ENCODE peak calls at places on chromosome 12, in ten cellular contexts. Z is H1, P is suprapubic skin, B is foreskin fibroblast, L is testis, A is AG09319, Y is psoas muscle, K is astrocyte of the spinal cord, I is neural crest cell, X is gastrocnemius medialis. G is an unnamed sample.

GRCh38 chr12:96445743-96446655 is 43.4 kb upstream of the CFAP54 start:
- DNase-seq in Z (no peak), P (no peak), B (peak), L (no peak), A (no peak), Y (no peak), K (peak), I (no peak), X (no peak), G (peak)

GRCh38 chr12:43835656-43836454 is at the start of gene TMEM117:
- DNase-seq in Z (peak), P (peak), B (peak), L (peak), A (no peak), Y (peak), K (peak), I (peak), X (peak), G (peak)

GRCh38 chr12:106978035-106978800 is 8.7 kb downstream of the MTERF2 start:
- DNase-seq in Z (no peak), P (no peak), B (no peak), L (peak), A (no peak), Y (peak), K (peak), I (no peak), X (no peak), G (peak)

GRCh38 chr12:121719926-121720414 is 7.4 kb downstream of the TMEM120B start:
- DNase-seq in Z (no peak), P (no peak), B (peak), L (no peak), A (peak), Y (no peak), K (peak), I (no peak), X (no peak), G (peak)

GRCh38 chr12:67651380-67651695 is 2.8 kb downstream of the DYRK2 start:
- DNase-seq in Z (no peak), P (no peak), B (peak), L (no peak), A (no peak), Y (no peak), K (peak), I (no peak), X (no peak), G (no peak)

GRCh38 chr12:58915634-58916033 is 4.7 kb downstream of the LRIG3 start:
- DNase-seq in Z (no peak), P (peak), B (peak), L (peak), A (no peak), Y (no peak), K (peak), I (no peak), X (peak), G (peak)

GRCh38 chr12:58678753-58679152 is 241.6 kb downstream of the LRIG3 start:
- DNase-seq in Z (no peak), P (no peak), B (no peak), L (no peak), A (no peak), Y (no peak), K (no peak), I (no peak), X (no peak), G (no peak)

GRCh38 chr12:132189378-132190011 is 45.2 kb downstream of the NOC4L start:
- DNase-seq in Z (peak), P (peak), B (peak), L (peak), A (peak), Y (peak), K (peak), I (peak), X (peak), G (peak)

GRCh38 chr12:77571127-77571526 is 259.6 kb upstream of the NAV3 start:
- DNase-seq in Z (no peak), P (no peak), B (no peak), L (no peak), A (no peak), Y (no peak), K (no peak), I (no peak), X (no peak), G (no peak)

GRCh38 chr12:95224202-95225170 is 6.9 kb downstream of the VEZT start:
- DNase-seq in Z (no peak), P (no peak), B (peak), L (no peak), A (no peak), Y (no peak), K (peak), I (no peak), X (no peak), G (no peak)

GRCh38 chr12:1829306-1829900 is 9.0 kb downstream of the LRTM2 start:
- DNase-seq in Z (no peak), P (no peak), B (no peak), L (no peak), A (no peak), Y (no peak), K (no peak), I (no peak), X (no peak), G (no peak)

GRCh38 chr12:10968765-10969456 is 17.8 kb downstream of the TAS2R50 start:
- DNase-seq in Z (no peak), P (peak), B (peak), L (peak), A (peak), Y (no peak), K (peak), I (no peak), X (no peak), G (peak)

GRCh38 chr12:42143401-42144173 is 1.1 kb downstream of the GXYLT1 start:
- DNase-seq in Z (no peak), P (no peak), B (no peak), L (no peak), A (no peak), Y (no peak), K (peak), I (no peak), X (no peak), G (no peak)

GRCh38 chr12:124993568-124994434 is at the start of gene BRI3BP:
- DNase-seq in Z (peak), P (no peak), B (peak), L (peak), A (no peak), Y (peak), K (peak), I (peak), X (no peak), G (no peak)

GRCh38 chr12:120488057-120488660 is 7.8 kb upstream of the DYNLL1 start:
- DNase-seq in Z (no peak), P (no peak), B (no peak), L (peak), A (no peak), Y (no peak), K (no peak), I (no peak), X (no peak), G (peak)

GRCh38 chr12:77120695-77121094 is 55.3 kb upstream of the E2F7 start:
- DNase-seq in Z (no peak), P (no peak), B (peak), L (no peak), A (no peak), Y (no peak), K (peak), I (no peak), X (no peak), G (no peak)

GRCh38 chr12:95997911-95998510 is 1.9 kb upstream of the HAL start:
- DNase-seq in Z (no peak), P (no peak), B (no peak), L (no peak), A (no peak), Y (no peak), K (no peak), I (no peak), X (no peak), G (no peak)

GRCh38 chr12:123223241-123223668 is 9.7 kb downstream of the MPHOSPH9 start:
- DNase-seq in Z (no peak), P (no peak), B (no peak), L (peak), A (no peak), Y (no peak), K (no peak), I (no peak), X (no peak), G (no peak)

GRCh38 chr12:11836282-11836963 is 186.9 kb downstream of the ETV6 start:
- DNase-seq in Z (no peak), P (no peak), B (no peak), L (peak), A (no peak), Y (no peak), K (no peak), I (no peak), X (no peak), G (no peak)

GRCh38 chr12:89731614-89732013 is 23.0 kb upstream of the ATP2B1 start:
- DNase-seq in Z (no peak), P (no peak), B (peak), L (no peak), A (peak), Y (no peak), K (no peak), I (no peak), X (no peak), G (no peak)

GRCh38 chr12:124555168-124555928 is 12.1 kb downstream of the NCOR2 start:
- DNase-seq in Z (no peak), P (no peak), B (no peak), L (no peak), A (no peak), Y (no peak), K (no peak), I (no peak), X (no peak), G (no peak)

GRCh38 chr12:53056296-53056695 is 6.4 kb downstream of the TNS2 start:
- DNase-seq in Z (no peak), P (no peak), B (no peak), L (no peak), A (no peak), Y (no peak), K (no peak), I (no peak), X (no peak), G (no peak)

GRCh38 chr12:67482751-67483661 is 165.5 kb upstream of the DYRK2 start:
- DNase-seq in Z (no peak), P (no peak), B (peak), L (peak), A (no peak), Y (peak), K (peak), I (no peak), X (peak), G (peak)

GRCh38 chr12:553216-554000 is 93.7 kb downstream of the B4GALNT3 start:
- DNase-seq in Z (no peak), P (no peak), B (peak), L (no peak), A (no peak), Y (no peak), K (no peak), I (no peak), X (no peak), G (no peak)

GRCh38 chr12:32134144-32134888 is 27.7 kb downstream of the BICD1 start:
- DNase-seq in Z (no peak), P (no peak), B (peak), L (no peak), A (no peak), Y (no peak), K (peak), I (no peak), X (no peak), G (no peak)

GRCh38 chr12:108728820-108729611 is 2.3 kb downstream of the CORO1C start:
- DNase-seq in Z (no peak), P (no peak), B (peak), L (no peak), A (no peak), Y (no peak), K (peak), I (no peak), X (no peak), G (no peak)

GRCh38 chr12:72271741-72272661 is at the start of gene TRHDE:
- DNase-seq in Z (peak), P (peak), B (peak), L (peak), A (no peak), Y (no peak), K (peak), I (peak), X (no peak), G (peak)

GRCh38 chr12:93090768-93091172 is 161.7 kb upstream of the EEA1 start:
- DNase-seq in Z (no peak), P (no peak), B (peak), L (no peak), A (no peak), Y (no peak), K (peak), I (no peak), X (no peak), G (no peak)

GRCh38 chr12:123035841-123036240 is 55.4 kb downstream of the ARL6IP4 start:
- DNase-seq in Z (no peak), P (no peak), B (no peak), L (no peak), A (no peak), Y (no peak), K (no peak), I (no peak), X (no peak), G (no peak)

GRCh38 chr12:39723831-39724230 is 104.2 kb upstream of the ABCD2 start:
- DNase-seq in Z (no peak), P (no peak), B (peak), L (no peak), A (no peak), Y (no peak), K (peak), I (no peak), X (no peak), G (no peak)

DNA sequence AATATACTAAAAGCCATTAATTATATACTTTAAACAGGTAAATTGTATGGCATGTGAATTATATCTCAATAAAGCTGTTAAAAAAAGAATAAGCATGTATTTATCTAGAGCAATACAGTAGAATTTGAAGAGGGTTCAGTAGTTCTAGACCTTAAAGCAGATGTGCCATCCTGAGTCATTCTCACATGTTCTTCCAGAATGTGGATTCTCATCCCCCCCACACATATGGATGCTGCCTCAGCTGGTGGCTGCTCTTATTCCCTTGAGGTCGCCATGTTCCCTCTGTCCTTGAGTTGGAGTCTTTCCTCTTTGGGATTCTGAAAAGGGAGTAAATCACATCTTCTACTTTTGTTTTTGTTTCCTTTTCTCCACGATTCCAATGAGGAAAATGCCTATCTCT is 321.3 kb downstream of the AEBP2 start:
- DNase-seq in Z (no peak), P (no peak), B (no peak), L (no peak), A (no peak), Y (no peak), K (no peak), I (no peak), X (no peak), G (no peak)
- TF ChIP-seq CTCF in Z (no peak), P (no peak), B (no peak), L (no peak), A (no peak), Y (no peak), K (no peak), I (no peak), X (no peak), G (no peak)

GRCh38 chr12:103503546-103504480 is 8.0 kb upstream of the C12orf42 start:
- DNase-seq in Z (peak), P (no peak), B (no peak), L (peak), A (no peak), Y (no peak), K (no peak), I (peak), X (no peak), G (no peak)
- TF ChIP-seq CTCF in Z (peak), P (no peak), B (no peak), L (peak), A (no peak), Y (no peak), K (peak), I (peak), X (no peak), G (no peak)

GRCh38 chr12:130461868-130462557 is 124.3 kb downstream of the PIWIL1 start:
- DNase-seq in Z (no peak), P (no peak), B (no peak), L (no peak), A (no peak), Y (peak), K (no peak), I (no peak), X (no peak), G (no peak)

GRCh38 chr12:130460611-130461478 is 123.2 kb downstream of the PIWIL1 start:
- DNase-seq in Z (no peak), P (no peak), B (no peak), L (no peak), A (no peak), Y (peak), K (no peak), I (no peak), X (no peak), G (no peak)

GRCh38 chr12:130462558-130462924 is 124.9 kb downstream of the PIWIL1 start:
- DNase-seq in Z (no peak), P (no peak), B (no peak), L (no peak), A (no peak), Y (peak), K (no peak), I (no peak), X (no peak), G (no peak)

GRCh38 chr12:130458341-130458740 is 120.7 kb downstream of the PIWIL1 start:
- DNase-seq in Z (no peak), P (no peak), B (no peak), L (no peak), A (no peak), Y (no peak), K (no peak), I (no peak), X (no peak), G (no peak)

DNA sequence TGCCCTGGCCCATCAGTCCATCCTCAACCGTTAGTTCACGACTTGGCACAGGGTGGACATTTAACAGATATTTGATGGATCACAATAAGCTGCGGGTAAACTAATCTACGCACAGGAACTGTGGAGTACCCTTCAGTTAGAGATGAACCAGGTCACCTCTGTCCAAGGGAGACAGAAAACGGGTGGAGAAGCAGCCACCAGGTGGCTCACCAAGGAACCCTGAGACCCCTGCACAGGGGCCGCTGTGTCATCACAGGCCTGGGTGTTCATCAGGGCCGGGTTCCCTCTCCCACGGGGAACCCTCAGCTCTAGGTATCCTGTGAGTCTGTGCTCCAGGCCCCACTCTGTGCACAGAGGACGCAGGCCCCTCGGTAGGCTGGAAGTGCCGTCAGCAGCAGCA is 122.2 kb downstream of the PIWIL1 start:
- DNase-seq in Z (no peak), P (no peak), B (no peak), L (no peak), A (no peak), Y (peak), K (no peak), I (no peak), X (no peak), G (no peak)
- TF ChIP-seq CTCF in Z (peak), P (no peak), B (no peak), L (no peak), A (no peak), Y (no peak), K (no peak), I (no peak), X (no peak), G (no peak)

GRCh38 chr12:79344855-79345840 is 345.6 kb downstream of the PAWR start:
- DNase-seq in Z (no peak), P (no peak), B (no peak), L (peak), A (no peak), Y (no peak), K (peak), I (peak), X (no peak), G (no peak)

GRCh38 chr12:79347852-79348251 is 342.9 kb downstream of the PAWR start:
- DNase-seq in Z (no peak), P (no peak), B (no peak), L (no peak), A (no peak), Y (no peak), K (no peak), I (no peak), X (no peak), G (no peak)
- TF ChIP-seq CTCF in Z (no peak), P (no peak), B (no peak), L (no peak), A (no peak), Y (no peak), K (no peak), I (no peak), X (no peak), G (no peak)